ENCODE peak calls at places on chromosomes 1 and 21, in eight cellular contexts. S, C, F, E, J, B, Q and R are unnamed samples.

GRCh38 chr1:21524686-21525339 is 15.6 kb downstream of the ALPL start:
- DNase-seq in S (peak; percentile 58), C (no peak), F (no peak), E (no peak), J (no peak), B (no peak), Q (no peak), R (no peak)

GRCh38 chr1:31828341-31828740 is 12.5 kb upstream of the SPOCD1 start:
- DNase-seq in S (no peak), C (no peak), F (no peak), E (no peak), J (no peak), B (no peak), Q (no peak), R (no peak)

GRCh38 chr1:50853325-50853724 is 106.7 kb downstream of the FAF1 start:
- DNase-seq in S (no peak), C (no peak), F (no peak), E (no peak), J (no peak), B (no peak), Q (no peak), R (no peak)

GRCh38 chr21:45962531-45963224 is 18.9 kb upstream of the COL6A1 start:
- DNase-seq in S (no peak), C (no peak), F (no peak), E (no peak), J (no peak), B (no peak), Q (no peak), R (no peak)

GRCh38 chr1:19651141-19651737 is 7.1 kb downstream of the NBL1 start:
- DNase-seq in S (no peak), C (no peak), F (peak; percentile 35), E (no peak), J (peak; percentile 56), B (peak; percentile 61), Q (peak; percentile 53), R (peak; percentile 83)

GRCh38 chr21:33374080-33374873 is 28.9 kb upstream of the IFNGR2 start:
- DNase-seq in S (peak; percentile 65), C (peak; percentile 26), F (no peak), E (no peak), J (peak; percentile 28), B (no peak), Q (peak; percentile 61), R (peak; percentile 76)

GRCh38 chr1:47830021-47830420 is 167.2 kb downstream of the TRABD2B start:
- DNase-seq in S (no peak), C (no peak), F (no peak), E (no peak), J (no peak), B (no peak), Q (no peak), R (no peak)

GRCh38 chr1:99264201-99265021 is at the start of gene PLPPR4:
- DNase-seq in S (peak; percentile 56), C (no peak), F (no peak), E (no peak), J (peak; percentile 19), B (no peak), Q (peak; percentile 37), R (peak; percentile 39)

GRCh38 chr1:153431002-153431401 is 14.7 kb downstream of the S100A7A start:
- DNase-seq in S (no peak), C (no peak), F (no peak), E (no peak), J (no peak), B (no peak), Q (no peak), R (no peak)

GRCh38 chr1:90973897-90974798 is 47.7 kb downstream of the ZNF644 start:
- DNase-seq in S (no peak), C (no peak), F (no peak), E (no peak), J (no peak), B (no peak), Q (peak; percentile 26), R (no peak)